ENCODE peak calls at places on chromosomes 6 and 20, in seven cellular contexts. One of them, this sample, is unnamed.

GRCh38 chr6:215335-216034 is 76.8 kb upstream of the DUSP22 start:
- DNase-seq in iPS DF 6.9: no peak
- DNase-seq in ovary: no peak
- DNase-seq in A549: no peak
- DNase-seq in esophagus squamous epithelium: no peak
- DNase-seq in GM23338: no peak
- DNase-seq in thyroid gland: peak; percentile 71
- DNase-seq in this sample: peak; percentile 38

GRCh38 chr6:147724454-147724853 is 216.0 kb downstream of the SAMD5 start:
- DNase-seq in iPS DF 6.9: peak; percentile 9
- DNase-seq in esophagus squamous epithelium: no peak
- DNase-seq in thyroid gland: no peak
- DNase-seq in GM23338: peak; percentile 51
- DNase-seq in A549: no peak
- DNase-seq in ovary: no peak
- DNase-seq in this sample: no peak

GRCh38 chr6:125057392-125058246 is 95.4 kb downstream of the RNF217 start:
- DNase-seq in iPS DF 6.9: no peak
- DNase-seq in thyroid gland: peak; percentile 33
- DNase-seq in A549: no peak
- DNase-seq in ovary: no peak
- DNase-seq in GM23338: no peak
- DNase-seq in esophagus squamous epithelium: no peak
- DNase-seq in this sample: no peak

GRCh38 chr6:121437861-121438651 is 2.6 kb downstream of the GJA1 start:
- DNase-seq in ovary: peak; percentile 50
- DNase-seq in thyroid gland: peak; percentile 59
- DNase-seq in iPS DF 6.9: peak; percentile 80
- DNase-seq in GM23338: peak; percentile 95
- DNase-seq in esophagus squamous epithelium: no peak
- DNase-seq in A549: peak; percentile 17
- DNase-seq in this sample: peak; percentile 60

GRCh38 chr6:1594495-1595200 is 15.1 kb upstream of the FOXC1 start:
- DNase-seq in thyroid gland: no peak
- DNase-seq in esophagus squamous epithelium: no peak
- DNase-seq in A549: no peak
- DNase-seq in ovary: no peak
- DNase-seq in iPS DF 6.9: no peak
- DNase-seq in GM23338: no peak
- DNase-seq in this sample: no peak

GRCh38 chr6:146582857-146583256 is 15.9 kb upstream of the ADGB start:
- DNase-seq in GM23338: no peak
- DNase-seq in ovary: no peak
- DNase-seq in iPS DF 6.9: no peak
- DNase-seq in esophagus squamous epithelium: no peak
- DNase-seq in thyroid gland: peak; percentile 16
- DNase-seq in A549: no peak
- DNase-seq in this sample: peak; percentile 24

GRCh38 chr20:64166712-64167615 is 2.7 kb downstream of the MYT1 start:
- DNase-seq in thyroid gland: no peak
- DNase-seq in A549: no peak
- DNase-seq in GM23338: no peak
- DNase-seq in iPS DF 6.9: no peak
- DNase-seq in esophagus squamous epithelium: no peak
- DNase-seq in ovary: no peak
- DNase-seq in this sample: no peak

GRCh38 chr20:59351148-59352040 is 51.0 kb downstream of the EDN3 start:
- DNase-seq in A549: peak; percentile 99
- DNase-seq in ovary: no peak
- DNase-seq in GM23338: no peak
- DNase-seq in esophagus squamous epithelium: no peak
- DNase-seq in iPS DF 6.9: no peak
- DNase-seq in thyroid gland: no peak
- DNase-seq in this sample: peak; percentile 8

GRCh38 chr6:169991031-169991390 is 239.6 kb downstream of the ERMARD start:
- DNase-seq in thyroid gland: no peak
- DNase-seq in GM23338: no peak
- DNase-seq in A549: no peak
- DNase-seq in iPS DF 6.9: no peak
- DNase-seq in esophagus squamous epithelium: no peak
- DNase-seq in ovary: no peak
- DNase-seq in this sample: no peak

GRCh38 chr6:169487579-169488205 is 214.1 kb downstream of the WDR27 start:
- DNase-seq in esophagus squamous epithelium: no peak
- DNase-seq in A549: no peak
- DNase-seq in ovary: peak; percentile 26
- DNase-seq in thyroid gland: no peak
- DNase-seq in GM23338: no peak
- DNase-seq in iPS DF 6.9: no peak
- DNase-seq in this sample: peak; percentile 28

GRCh38 chr20:44392088-44392775 is 36.7 kb downstream of the HNF4A start:
- DNase-seq in thyroid gland: no peak
- DNase-seq in iPS DF 6.9: no peak
- DNase-seq in esophagus squamous epithelium: no peak
- DNase-seq in A549: no peak
- DNase-seq in ovary: no peak
- DNase-seq in GM23338: no peak
- DNase-seq in this sample: no peak

GRCh38 chr20:4726710-4727391 is 5.1 kb downstream of the PRND start:
- DNase-seq in A549: no peak
- DNase-seq in GM23338: no peak
- DNase-seq in esophagus squamous epithelium: no peak
- DNase-seq in thyroid gland: no peak
- DNase-seq in ovary: no peak
- DNase-seq in iPS DF 6.9: no peak
- DNase-seq in this sample: peak; percentile 87

GRCh38 chr6:54847799-54848597 is 1.4 kb downstream of the FAM83B start:
- DNase-seq in A549: no peak
- DNase-seq in GM23338: peak; percentile 20
- DNase-seq in esophagus squamous epithelium: no peak
- DNase-seq in ovary: no peak
- DNase-seq in thyroid gland: no peak
- DNase-seq in iPS DF 6.9: no peak
- DNase-seq in this sample: peak; percentile 38

GRCh38 chr6:120871416-120872261 is 462.6 kb downstream of the TBC1D32 start:
- DNase-seq in iPS DF 6.9: no peak
- DNase-seq in ovary: no peak
- DNase-seq in GM23338: peak; percentile 26
- DNase-seq in thyroid gland: no peak
- DNase-seq in A549: no peak
- DNase-seq in esophagus squamous epithelium: no peak
- DNase-seq in this sample: no peak

GRCh38 chr20:18663932-18664331 is 76.1 kb downstream of the DTD1 start:
- DNase-seq in A549: no peak
- DNase-seq in ovary: no peak
- DNase-seq in iPS DF 6.9: no peak
- DNase-seq in esophagus squamous epithelium: no peak
- DNase-seq in GM23338: no peak
- DNase-seq in thyroid gland: no peak
- DNase-seq in this sample: peak; percentile 59

GRCh38 chr20:40587038-40587437 is 102.0 kb downstream of the MAFB start:
- DNase-seq in thyroid gland: no peak
- DNase-seq in GM23338: no peak
- DNase-seq in ovary: no peak
- DNase-seq in A549: no peak
- DNase-seq in esophagus squamous epithelium: no peak
- DNase-seq in iPS DF 6.9: no peak
- DNase-seq in this sample: no peak

GRCh38 chr6:117907600-117908245 is 659 bp downstream of the SLC35F1 start:
- DNase-seq in iPS DF 6.9: no peak
- DNase-seq in esophagus squamous epithelium: no peak
- DNase-seq in GM23338: peak; percentile 71
- DNase-seq in thyroid gland: peak; percentile 33
- DNase-seq in ovary: peak; percentile 9
- DNase-seq in A549: no peak
- DNase-seq in this sample: no peak

GRCh38 chr6:87700729-87701675 is 1.0 kb downstream of the AKIRIN2 start:
- DNase-seq in GM23338: peak; percentile 39
- DNase-seq in A549: peak; percentile 44
- DNase-seq in thyroid gland: peak; percentile 33
- DNase-seq in ovary: peak; percentile 67
- DNase-seq in iPS DF 6.9: no peak
- DNase-seq in esophagus squamous epithelium: no peak
- DNase-seq in this sample: peak; percentile 86

GRCh38 chr6:16758163-16758975 is 2.9 kb downstream of the ATXN1 start:
- DNase-seq in GM23338: peak; percentile 51
- DNase-seq in thyroid gland: peak; percentile 26
- DNase-seq in ovary: no peak
- DNase-seq in A549: no peak
- DNase-seq in esophagus squamous epithelium: no peak
- DNase-seq in iPS DF 6.9: no peak
- DNase-seq in this sample: peak; percentile 34
- H3K4me3 ChIP-seq in GM23338: peak overlapping the region; percentile 68
- H3K4me3 ChIP-seq in thyroid gland: no peak overlapping the region
- H3K4me3 ChIP-seq in ovary: peak overlapping the region; percentile 82
- H3K4me3 ChIP-seq in A549: peak overlapping the region; percentile 95
- H3K4me3 ChIP-seq in esophagus squamous epithelium: no peak overlapping the region
- H3K4me3 ChIP-seq in iPS DF 6.9: no peak overlapping the region
- H3K4me3 ChIP-seq in this sample: peak overlapping the region; percentile 70

GRCh38 chr6:31462026-31462963 is 35.6 kb upstream of the MICB start:
- DNase-seq in esophagus squamous epithelium: no peak
- DNase-seq in GM23338: no peak
- DNase-seq in ovary: no peak
- DNase-seq in A549: no peak
- DNase-seq in thyroid gland: no peak
- DNase-seq in iPS DF 6.9: peak; percentile 9
- DNase-seq in this sample: peak; percentile 64
- H3K4me3 ChIP-seq in esophagus squamous epithelium: peak overlapping the region; percentile 42
- H3K4me3 ChIP-seq in GM23338: peak overlapping the region; percentile 28
- H3K4me3 ChIP-seq in ovary: peak overlapping the region; percentile 25
- H3K4me3 ChIP-seq in A549: peak overlapping the region; percentile 27
- H3K4me3 ChIP-seq in thyroid gland: peak overlapping the region; percentile 38
- H3K4me3 ChIP-seq in iPS DF 6.9: no peak overlapping the region
- H3K4me3 ChIP-seq in this sample: no peak overlapping the region

DNA sequence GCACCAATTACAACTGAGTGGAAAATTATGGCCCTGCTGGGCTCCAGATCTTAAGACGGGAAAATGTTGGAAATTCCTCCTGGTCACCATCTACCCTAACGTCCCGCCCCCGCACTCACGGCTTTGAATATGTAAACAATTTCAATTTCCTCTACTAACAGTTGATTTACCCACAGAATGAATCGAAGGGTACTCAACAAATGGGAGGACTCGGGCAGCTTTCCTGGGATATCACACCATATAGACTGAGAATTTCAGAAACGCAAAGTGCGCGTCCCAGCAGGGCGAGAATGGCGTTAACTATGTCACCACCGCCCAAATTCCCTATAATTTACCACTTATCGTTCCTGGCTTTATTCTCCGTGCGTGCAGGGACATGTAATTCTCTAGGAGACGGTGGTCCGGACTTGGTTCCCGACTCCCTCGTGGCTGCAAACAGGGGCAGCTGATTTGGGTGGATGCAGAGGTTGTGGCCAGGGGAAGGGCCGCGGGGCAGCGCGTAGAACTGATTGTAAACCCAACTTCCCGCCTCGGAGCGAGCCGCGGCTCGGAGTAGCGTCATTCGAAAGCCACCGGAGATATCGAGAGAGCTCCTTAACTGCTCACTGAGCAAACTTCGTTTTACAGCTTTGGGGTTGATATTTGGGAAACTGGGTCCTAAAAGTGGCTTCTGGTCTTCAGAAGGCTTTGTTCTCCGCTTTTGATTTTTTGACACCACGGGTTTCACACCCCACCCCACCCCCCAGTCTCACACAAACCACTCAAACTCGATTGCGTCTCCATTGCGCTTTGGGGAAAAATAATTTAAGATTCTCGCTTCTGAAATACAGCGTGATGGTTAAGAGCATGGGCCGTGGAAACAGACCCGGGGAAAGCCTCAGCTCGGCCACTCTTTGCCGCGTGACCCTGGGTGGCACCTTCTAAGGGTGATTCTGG is 17.6 kb upstream of the ZSCAN9 start:
- DNase-seq in esophagus squamous epithelium: no peak
- DNase-seq in A549: no peak
- DNase-seq in iPS DF 6.9: no peak
- DNase-seq in thyroid gland: no peak
- DNase-seq in ovary: no peak
- DNase-seq in GM23338: peak; percentile 85
- DNase-seq in this sample: peak; percentile 28
- H3K4me3 ChIP-seq in esophagus squamous epithelium: no peak overlapping the region
- H3K4me3 ChIP-seq in A549: peak overlapping the region; percentile 49
- H3K4me3 ChIP-seq in iPS DF 6.9: peak overlapping the region; percentile 30
- H3K4me3 ChIP-seq in thyroid gland: peak overlapping the region; percentile 5
- H3K4me3 ChIP-seq in ovary: peak overlapping the region; percentile 13
- H3K4me3 ChIP-seq in GM23338: peak overlapping the region; percentile 67
- H3K4me3 ChIP-seq in this sample: peak overlapping the region; percentile 29

GRCh38 chr6:159108438-159108985 is 60.7 kb upstream of the FNDC1 start:
- DNase-seq in esophagus squamous epithelium: no peak
- DNase-seq in GM23338: no peak
- DNase-seq in iPS DF 6.9: no peak
- DNase-seq in ovary: no peak
- DNase-seq in thyroid gland: no peak
- DNase-seq in A549: no peak
- DNase-seq in this sample: no peak

GRCh38 chr6:159109391-159109790 is 59.8 kb upstream of the FNDC1 start:
- DNase-seq in GM23338: no peak
- DNase-seq in iPS DF 6.9: no peak
- DNase-seq in ovary: no peak
- DNase-seq in A549: no peak
- DNase-seq in esophagus squamous epithelium: no peak
- DNase-seq in thyroid gland: no peak
- DNase-seq in this sample: no peak

GRCh38 chr6:159106627-159107241 is 61.9 kb upstream of the TAGAP start:
- DNase-seq in A549: peak; percentile 30
- DNase-seq in esophagus squamous epithelium: no peak
- DNase-seq in iPS DF 6.9: peak; percentile 71
- DNase-seq in GM23338: peak; percentile 90
- DNase-seq in thyroid gland: peak; percentile 55
- DNase-seq in ovary: peak; percentile 34
- DNase-seq in this sample: peak; percentile 55

GRCh38 chr6:159105716-159106115 is 60.9 kb upstream of the TAGAP start:
- DNase-seq in esophagus squamous epithelium: no peak
- DNase-seq in iPS DF 6.9: no peak
- DNase-seq in GM23338: no peak
- DNase-seq in thyroid gland: no peak
- DNase-seq in A549: no peak
- DNase-seq in ovary: no peak
- DNase-seq in this sample: no peak

DNA sequence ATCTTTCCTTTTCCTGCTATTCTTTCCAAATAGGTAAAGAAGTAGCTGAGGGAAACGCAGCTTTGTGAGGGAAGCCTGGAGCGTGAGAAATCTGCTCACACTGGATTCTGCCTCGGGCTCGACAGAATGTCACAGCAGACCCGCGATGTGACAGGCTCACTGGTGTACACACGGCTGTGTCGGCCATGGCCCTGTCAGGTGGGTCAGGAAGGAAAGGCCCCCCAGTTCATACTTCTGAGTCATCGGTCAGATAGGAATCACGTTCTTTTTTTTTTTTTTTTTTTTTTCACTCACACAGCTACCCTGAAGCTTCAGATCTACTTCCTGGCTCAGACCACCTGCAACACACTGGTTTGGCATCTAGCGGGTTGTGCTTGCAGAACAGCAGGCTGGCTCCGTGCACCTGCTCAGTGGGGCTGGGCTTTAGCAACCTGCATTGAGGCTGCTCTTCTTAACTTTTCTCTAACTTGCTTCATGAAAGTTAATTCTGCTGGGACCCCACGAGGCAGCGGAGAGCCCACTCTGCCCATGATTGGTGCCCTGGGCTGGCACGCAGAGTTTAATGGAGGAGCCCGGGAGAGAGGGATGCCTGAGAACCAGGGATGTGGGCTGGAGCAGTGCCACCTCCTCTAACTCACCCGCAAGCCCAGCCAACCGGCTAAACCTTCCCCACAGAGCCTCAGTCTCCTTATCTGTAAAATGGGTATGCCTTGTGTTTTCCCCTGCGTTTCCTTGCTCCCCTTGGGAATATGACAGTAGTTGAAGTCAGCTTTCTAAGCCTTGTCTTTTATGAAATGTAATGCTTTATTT is 61.5 kb upstream of the FNDC1 start:
- DNase-seq in iPS DF 6.9: no peak
- DNase-seq in GM23338: no peak
- DNase-seq in thyroid gland: no peak
- DNase-seq in esophagus squamous epithelium: no peak
- DNase-seq in A549: no peak
- DNase-seq in ovary: no peak
- DNase-seq in this sample: no peak
- H3K4me3 ChIP-seq in iPS DF 6.9: no peak overlapping the region
- H3K4me3 ChIP-seq in GM23338: no peak overlapping the region
- H3K4me3 ChIP-seq in thyroid gland: no peak overlapping the region
- H3K4me3 ChIP-seq in esophagus squamous epithelium: no peak overlapping the region
- H3K4me3 ChIP-seq in A549: no peak overlapping the region
- H3K4me3 ChIP-seq in ovary: no peak overlapping the region
- H3K4me3 ChIP-seq in this sample: no peak overlapping the region

This sample was measured in fibroblast of mammary gland.